ENCODE peak calls at places on chromosomes 1 and 21, in seven cellular contexts. One of them, this sample, is unnamed.

GRCh38 chr1:53366901-53367502 is 39.1 kb upstream of the LRP8 start:
- DNase-seq in NCI-H1930: no peak
- DNase-seq in islet precursor cell: peak; percentile 38
- DNase-seq in activated CD4-positive, alpha-beta T cell treated with anti-CD3 and anti-CD28 coated beads, Interleukin-2, amount 10 ng/mL, durations not matched to agents 7 days and 5 days: no peak
- DNase-seq in stimulated activated CD4-positive, alpha-beta T cell treated with anti-CD3 and anti-CD28 coated beads, Interleukin-15, amount 100 ng/mL, for 24 hours: no peak
- DNase-seq in stimulated activated effector memory CD8-positive, alpha-beta T cell treated with anti-CD3 and anti-CD28 coated beads, Interleukin-12 subunit alpha, Interleukin-12 subunit beta, amount 100 ng/mL, for 72 hours: no peak
- DNase-seq in nucleus accumbens: no peak
- DNase-seq in this sample: no peak

GRCh38 chr1:170265234-170265633 is 119.5 kb downstream of the NTMT2 start:
- DNase-seq in islet precursor cell: no peak
- DNase-seq in stimulated activated CD4-positive, alpha-beta T cell treated with anti-CD3 and anti-CD28 coated beads, Interleukin-15, amount 100 ng/mL, for 24 hours: no peak
- DNase-seq in activated CD4-positive, alpha-beta T cell treated with anti-CD3 and anti-CD28 coated beads, Interleukin-2, amount 10 ng/mL, durations not matched to agents 7 days and 5 days: no peak
- DNase-seq in stimulated activated effector memory CD8-positive, alpha-beta T cell treated with anti-CD3 and anti-CD28 coated beads, Interleukin-12 subunit alpha, Interleukin-12 subunit beta, amount 100 ng/mL, for 72 hours: no peak
- DNase-seq in NCI-H1930: no peak
- DNase-seq in nucleus accumbens: no peak
- DNase-seq in this sample: no peak

GRCh38 chr1:70205076-70205436 is 323 bp downstream of the LRRC40 start:
- DNase-seq in nucleus accumbens: no peak
- DNase-seq in stimulated activated effector memory CD8-positive, alpha-beta T cell treated with anti-CD3 and anti-CD28 coated beads, Interleukin-12 subunit alpha, Interleukin-12 subunit beta, amount 100 ng/mL, for 72 hours: no peak
- DNase-seq in activated CD4-positive, alpha-beta T cell treated with anti-CD3 and anti-CD28 coated beads, Interleukin-2, amount 10 ng/mL, durations not matched to agents 7 days and 5 days: no peak
- DNase-seq in stimulated activated CD4-positive, alpha-beta T cell treated with anti-CD3 and anti-CD28 coated beads, Interleukin-15, amount 100 ng/mL, for 24 hours: no peak
- DNase-seq in islet precursor cell: no peak
- DNase-seq in NCI-H1930: no peak
- DNase-seq in this sample: no peak

GRCh38 chr1:47843059-47843458 is 154.1 kb downstream of the TRABD2B start:
- DNase-seq in activated CD4-positive, alpha-beta T cell treated with anti-CD3 and anti-CD28 coated beads, Interleukin-2, amount 10 ng/mL, durations not matched to agents 7 days and 5 days: no peak
- DNase-seq in islet precursor cell: no peak
- DNase-seq in nucleus accumbens: no peak
- DNase-seq in stimulated activated effector memory CD8-positive, alpha-beta T cell treated with anti-CD3 and anti-CD28 coated beads, Interleukin-12 subunit alpha, Interleukin-12 subunit beta, amount 100 ng/mL, for 72 hours: no peak
- DNase-seq in stimulated activated CD4-positive, alpha-beta T cell treated with anti-CD3 and anti-CD28 coated beads, Interleukin-15, amount 100 ng/mL, for 24 hours: no peak
- DNase-seq in NCI-H1930: no peak
- DNase-seq in this sample: no peak

GRCh38 chr21:46569071-46569470 is 35.8 kb downstream of the S100B start:
- DNase-seq in stimulated activated CD4-positive, alpha-beta T cell treated with anti-CD3 and anti-CD28 coated beads, Interleukin-15, amount 100 ng/mL, for 24 hours: no peak
- DNase-seq in NCI-H1930: no peak
- DNase-seq in activated CD4-positive, alpha-beta T cell treated with anti-CD3 and anti-CD28 coated beads, Interleukin-2, amount 10 ng/mL, durations not matched to agents 7 days and 5 days: no peak
- DNase-seq in islet precursor cell: no peak
- DNase-seq in nucleus accumbens: no peak
- DNase-seq in stimulated activated effector memory CD8-positive, alpha-beta T cell treated with anti-CD3 and anti-CD28 coated beads, Interleukin-12 subunit alpha, Interleukin-12 subunit beta, amount 100 ng/mL, for 72 hours: no peak
- DNase-seq in this sample: no peak

GRCh38 chr1:165697491-165697880 is 876 bp downstream of the ALDH9A1 start:
- DNase-seq in nucleus accumbens: no peak
- DNase-seq in activated CD4-positive, alpha-beta T cell treated with anti-CD3 and anti-CD28 coated beads, Interleukin-2, amount 10 ng/mL, durations not matched to agents 7 days and 5 days: no peak
- DNase-seq in stimulated activated CD4-positive, alpha-beta T cell treated with anti-CD3 and anti-CD28 coated beads, Interleukin-15, amount 100 ng/mL, for 24 hours: no peak
- DNase-seq in stimulated activated effector memory CD8-positive, alpha-beta T cell treated with anti-CD3 and anti-CD28 coated beads, Interleukin-12 subunit alpha, Interleukin-12 subunit beta, amount 100 ng/mL, for 72 hours: no peak
- DNase-seq in NCI-H1930: no peak
- DNase-seq in islet precursor cell: no peak
- DNase-seq in this sample: no peak

GRCh38 chr1:75765697-75766355 is 20.2 kb upstream of the RABGGTB start:
- DNase-seq in stimulated activated effector memory CD8-positive, alpha-beta T cell treated with anti-CD3 and anti-CD28 coated beads, Interleukin-12 subunit alpha, Interleukin-12 subunit beta, amount 100 ng/mL, for 72 hours: no peak
- DNase-seq in nucleus accumbens: no peak
- DNase-seq in activated CD4-positive, alpha-beta T cell treated with anti-CD3 and anti-CD28 coated beads, Interleukin-2, amount 10 ng/mL, durations not matched to agents 7 days and 5 days: no peak
- DNase-seq in NCI-H1930: no peak
- DNase-seq in stimulated activated CD4-positive, alpha-beta T cell treated with anti-CD3 and anti-CD28 coated beads, Interleukin-15, amount 100 ng/mL, for 24 hours: no peak
- DNase-seq in islet precursor cell: no peak
- DNase-seq in this sample: no peak

GRCh38 chr1:93878501-93878888 is 511 bp downstream of the DNTTIP2 start:
- DNase-seq in activated CD4-positive, alpha-beta T cell treated with anti-CD3 and anti-CD28 coated beads, Interleukin-2, amount 10 ng/mL, durations not matched to agents 7 days and 5 days: peak; percentile 56
- DNase-seq in stimulated activated effector memory CD8-positive, alpha-beta T cell treated with anti-CD3 and anti-CD28 coated beads, Interleukin-12 subunit alpha, Interleukin-12 subunit beta, amount 100 ng/mL, for 72 hours: peak; percentile 79
- DNase-seq in stimulated activated CD4-positive, alpha-beta T cell treated with anti-CD3 and anti-CD28 coated beads, Interleukin-15, amount 100 ng/mL, for 24 hours: peak; percentile 76
- DNase-seq in NCI-H1930: no peak
- DNase-seq in islet precursor cell: peak; percentile 58
- DNase-seq in nucleus accumbens: no peak
- DNase-seq in this sample: no peak

GRCh38 chr1:109838838-109839240 is 71.8 kb upstream of the CSF1 start:
- DNase-seq in activated CD4-positive, alpha-beta T cell treated with anti-CD3 and anti-CD28 coated beads, Interleukin-2, amount 10 ng/mL, durations not matched to agents 7 days and 5 days: no peak
- DNase-seq in stimulated activated CD4-positive, alpha-beta T cell treated with anti-CD3 and anti-CD28 coated beads, Interleukin-15, amount 100 ng/mL, for 24 hours: no peak
- DNase-seq in stimulated activated effector memory CD8-positive, alpha-beta T cell treated with anti-CD3 and anti-CD28 coated beads, Interleukin-12 subunit alpha, Interleukin-12 subunit beta, amount 100 ng/mL, for 72 hours: no peak
- DNase-seq in nucleus accumbens: no peak
- DNase-seq in islet precursor cell: peak; percentile 72
- DNase-seq in NCI-H1930: no peak
- DNase-seq in this sample: no peak

GRCh38 chr1:147337040-147337439 is 94.6 kb downstream of the CHD1L start:
- DNase-seq in stimulated activated CD4-positive, alpha-beta T cell treated with anti-CD3 and anti-CD28 coated beads, Interleukin-15, amount 100 ng/mL, for 24 hours: no peak
- DNase-seq in stimulated activated effector memory CD8-positive, alpha-beta T cell treated with anti-CD3 and anti-CD28 coated beads, Interleukin-12 subunit alpha, Interleukin-12 subunit beta, amount 100 ng/mL, for 72 hours: no peak
- DNase-seq in nucleus accumbens: no peak
- DNase-seq in NCI-H1930: no peak
- DNase-seq in activated CD4-positive, alpha-beta T cell treated with anti-CD3 and anti-CD28 coated beads, Interleukin-2, amount 10 ng/mL, durations not matched to agents 7 days and 5 days: no peak
- DNase-seq in islet precursor cell: no peak
- DNase-seq in this sample: no peak

GRCh38 chr1:44576456-44577150 is 97.7 kb downstream of the TMEM53 start:
- DNase-seq in stimulated activated effector memory CD8-positive, alpha-beta T cell treated with anti-CD3 and anti-CD28 coated beads, Interleukin-12 subunit alpha, Interleukin-12 subunit beta, amount 100 ng/mL, for 72 hours: no peak
- DNase-seq in activated CD4-positive, alpha-beta T cell treated with anti-CD3 and anti-CD28 coated beads, Interleukin-2, amount 10 ng/mL, durations not matched to agents 7 days and 5 days: no peak
- DNase-seq in islet precursor cell: no peak
- DNase-seq in NCI-H1930: no peak
- DNase-seq in nucleus accumbens: peak; percentile 32
- DNase-seq in stimulated activated CD4-positive, alpha-beta T cell treated with anti-CD3 and anti-CD28 coated beads, Interleukin-15, amount 100 ng/mL, for 24 hours: no peak
- DNase-seq in this sample: no peak

GRCh38 chr21:45990049-45990711 is 8.6 kb downstream of the COL6A1 start:
- DNase-seq in NCI-H1930: no peak
- DNase-seq in nucleus accumbens: no peak
- DNase-seq in stimulated activated effector memory CD8-positive, alpha-beta T cell treated with anti-CD3 and anti-CD28 coated beads, Interleukin-12 subunit alpha, Interleukin-12 subunit beta, amount 100 ng/mL, for 72 hours: no peak
- DNase-seq in activated CD4-positive, alpha-beta T cell treated with anti-CD3 and anti-CD28 coated beads, Interleukin-2, amount 10 ng/mL, durations not matched to agents 7 days and 5 days: no peak
- DNase-seq in stimulated activated CD4-positive, alpha-beta T cell treated with anti-CD3 and anti-CD28 coated beads, Interleukin-15, amount 100 ng/mL, for 24 hours: no peak
- DNase-seq in islet precursor cell: no peak
- DNase-seq in this sample: no peak

GRCh38 chr1:3355894-3356826 is 98.3 kb upstream of the ARHGEF16 start:
- DNase-seq in islet precursor cell: no peak
- DNase-seq in stimulated activated effector memory CD8-positive, alpha-beta T cell treated with anti-CD3 and anti-CD28 coated beads, Interleukin-12 subunit alpha, Interleukin-12 subunit beta, amount 100 ng/mL, for 72 hours: no peak
- DNase-seq in nucleus accumbens: no peak
- DNase-seq in stimulated activated CD4-positive, alpha-beta T cell treated with anti-CD3 and anti-CD28 coated beads, Interleukin-15, amount 100 ng/mL, for 24 hours: no peak
- DNase-seq in NCI-H1930: no peak
- DNase-seq in activated CD4-positive, alpha-beta T cell treated with anti-CD3 and anti-CD28 coated beads, Interleukin-2, amount 10 ng/mL, durations not matched to agents 7 days and 5 days: no peak
- DNase-seq in this sample: no peak

GRCh38 chr21:45880097-45881068 is 101.2 kb upstream of the COL6A1 start:
- DNase-seq in activated CD4-positive, alpha-beta T cell treated with anti-CD3 and anti-CD28 coated beads, Interleukin-2, amount 10 ng/mL, durations not matched to agents 7 days and 5 days: peak; percentile 81
- DNase-seq in NCI-H1930: peak; percentile 61
- DNase-seq in stimulated activated CD4-positive, alpha-beta T cell treated with anti-CD3 and anti-CD28 coated beads, Interleukin-15, amount 100 ng/mL, for 24 hours: peak; percentile 88
- DNase-seq in nucleus accumbens: peak; percentile 19
- DNase-seq in stimulated activated effector memory CD8-positive, alpha-beta T cell treated with anti-CD3 and anti-CD28 coated beads, Interleukin-12 subunit alpha, Interleukin-12 subunit beta, amount 100 ng/mL, for 72 hours: peak; percentile 81
- DNase-seq in islet precursor cell: peak; percentile 82
- DNase-seq in this sample: no peak

GRCh38 chr1:172699111-172699510 is 40.2 kb downstream of the FASLG start:
- DNase-seq in islet precursor cell: peak; percentile 71
- DNase-seq in stimulated activated effector memory CD8-positive, alpha-beta T cell treated with anti-CD3 and anti-CD28 coated beads, Interleukin-12 subunit alpha, Interleukin-12 subunit beta, amount 100 ng/mL, for 72 hours: peak; percentile 77
- DNase-seq in nucleus accumbens: no peak
- DNase-seq in activated CD4-positive, alpha-beta T cell treated with anti-CD3 and anti-CD28 coated beads, Interleukin-2, amount 10 ng/mL, durations not matched to agents 7 days and 5 days: peak; percentile 83
- DNase-seq in NCI-H1930: no peak
- DNase-seq in stimulated activated CD4-positive, alpha-beta T cell treated with anti-CD3 and anti-CD28 coated beads, Interleukin-15, amount 100 ng/mL, for 24 hours: peak; percentile 81
- DNase-seq in this sample: no peak

GRCh38 chr1:93631626-93632365 is 49.8 kb downstream of the BCAR3 start:
- DNase-seq in activated CD4-positive, alpha-beta T cell treated with anti-CD3 and anti-CD28 coated beads, Interleukin-2, amount 10 ng/mL, durations not matched to agents 7 days and 5 days: no peak
- DNase-seq in stimulated activated effector memory CD8-positive, alpha-beta T cell treated with anti-CD3 and anti-CD28 coated beads, Interleukin-12 subunit alpha, Interleukin-12 subunit beta, amount 100 ng/mL, for 72 hours: no peak
- DNase-seq in nucleus accumbens: no peak
- DNase-seq in stimulated activated CD4-positive, alpha-beta T cell treated with anti-CD3 and anti-CD28 coated beads, Interleukin-15, amount 100 ng/mL, for 24 hours: no peak
- DNase-seq in NCI-H1930: no peak
- DNase-seq in islet precursor cell: no peak
- DNase-seq in this sample: no peak

GRCh38 chr21:32256226-32256625 is 22.6 kb downstream of the MIS18A start:
- DNase-seq in activated CD4-positive, alpha-beta T cell treated with anti-CD3 and anti-CD28 coated beads, Interleukin-2, amount 10 ng/mL, durations not matched to agents 7 days and 5 days: no peak
- DNase-seq in stimulated activated effector memory CD8-positive, alpha-beta T cell treated with anti-CD3 and anti-CD28 coated beads, Interleukin-12 subunit alpha, Interleukin-12 subunit beta, amount 100 ng/mL, for 72 hours: no peak
- DNase-seq in islet precursor cell: no peak
- DNase-seq in nucleus accumbens: no peak
- DNase-seq in NCI-H1930: no peak
- DNase-seq in stimulated activated CD4-positive, alpha-beta T cell treated with anti-CD3 and anti-CD28 coated beads, Interleukin-15, amount 100 ng/mL, for 24 hours: no peak
- DNase-seq in this sample: no peak

GRCh38 chr1:224357626-224358124 is 996 bp downstream of the CNIH4 start:
- DNase-seq in activated CD4-positive, alpha-beta T cell treated with anti-CD3 and anti-CD28 coated beads, Interleukin-2, amount 10 ng/mL, durations not matched to agents 7 days and 5 days: no peak
- DNase-seq in islet precursor cell: no peak
- DNase-seq in stimulated activated effector memory CD8-positive, alpha-beta T cell treated with anti-CD3 and anti-CD28 coated beads, Interleukin-12 subunit alpha, Interleukin-12 subunit beta, amount 100 ng/mL, for 72 hours: no peak
- DNase-seq in NCI-H1930: no peak
- DNase-seq in stimulated activated CD4-positive, alpha-beta T cell treated with anti-CD3 and anti-CD28 coated beads, Interleukin-15, amount 100 ng/mL, for 24 hours: no peak
- DNase-seq in nucleus accumbens: no peak
- DNase-seq in this sample: no peak

GRCh38 chr1:88867743-88868521 is 23.4 kb downstream of the GTF2B start:
- DNase-seq in stimulated activated CD4-positive, alpha-beta T cell treated with anti-CD3 and anti-CD28 coated beads, Interleukin-15, amount 100 ng/mL, for 24 hours: no peak
- DNase-seq in nucleus accumbens: no peak
- DNase-seq in NCI-H1930: no peak
- DNase-seq in islet precursor cell: no peak
- DNase-seq in stimulated activated effector memory CD8-positive, alpha-beta T cell treated with anti-CD3 and anti-CD28 coated beads, Interleukin-12 subunit alpha, Interleukin-12 subunit beta, amount 100 ng/mL, for 72 hours: no peak
- DNase-seq in activated CD4-positive, alpha-beta T cell treated with anti-CD3 and anti-CD28 coated beads, Interleukin-2, amount 10 ng/mL, durations not matched to agents 7 days and 5 days: no peak
- DNase-seq in this sample: no peak

GRCh38 chr1:4075436-4076225 is 175.6 kb upstream of the C1orf174 start:
- DNase-seq in NCI-H1930: no peak
- DNase-seq in stimulated activated CD4-positive, alpha-beta T cell treated with anti-CD3 and anti-CD28 coated beads, Interleukin-15, amount 100 ng/mL, for 24 hours: no peak
- DNase-seq in activated CD4-positive, alpha-beta T cell treated with anti-CD3 and anti-CD28 coated beads, Interleukin-2, amount 10 ng/mL, durations not matched to agents 7 days and 5 days: no peak
- DNase-seq in islet precursor cell: no peak
- DNase-seq in nucleus accumbens: no peak
- DNase-seq in stimulated activated effector memory CD8-positive, alpha-beta T cell treated with anti-CD3 and anti-CD28 coated beads, Interleukin-12 subunit alpha, Interleukin-12 subunit beta, amount 100 ng/mL, for 72 hours: no peak
- DNase-seq in this sample: no peak

GRCh38 chr1:25799758-25800537 is at the start of gene SELENON:
- DNase-seq in islet precursor cell: peak; percentile 88
- DNase-seq in stimulated activated CD4-positive, alpha-beta T cell treated with anti-CD3 and anti-CD28 coated beads, Interleukin-15, amount 100 ng/mL, for 24 hours: peak; percentile 59
- DNase-seq in stimulated activated effector memory CD8-positive, alpha-beta T cell treated with anti-CD3 and anti-CD28 coated beads, Interleukin-12 subunit alpha, Interleukin-12 subunit beta, amount 100 ng/mL, for 72 hours: peak; percentile 66
- DNase-seq in nucleus accumbens: no peak
- DNase-seq in NCI-H1930: peak; percentile 23
- DNase-seq in activated CD4-positive, alpha-beta T cell treated with anti-CD3 and anti-CD28 coated beads, Interleukin-2, amount 10 ng/mL, durations not matched to agents 7 days and 5 days: peak; percentile 44
- DNase-seq in this sample: no peak

GRCh38 chr21:34147835-34148804 is 74.7 kb downstream of the MRPS6 start:
- DNase-seq in NCI-H1930: no peak
- DNase-seq in stimulated activated CD4-positive, alpha-beta T cell treated with anti-CD3 and anti-CD28 coated beads, Interleukin-15, amount 100 ng/mL, for 24 hours: no peak
- DNase-seq in islet precursor cell: no peak
- DNase-seq in nucleus accumbens: no peak
- DNase-seq in stimulated activated effector memory CD8-positive, alpha-beta T cell treated with anti-CD3 and anti-CD28 coated beads, Interleukin-12 subunit alpha, Interleukin-12 subunit beta, amount 100 ng/mL, for 72 hours: no peak
- DNase-seq in activated CD4-positive, alpha-beta T cell treated with anti-CD3 and anti-CD28 coated beads, Interleukin-2, amount 10 ng/mL, durations not matched to agents 7 days and 5 days: no peak
- DNase-seq in this sample: no peak

GRCh38 chr1:99239690-99240089 is 24.6 kb upstream of the PLPPR4 start:
- DNase-seq in stimulated activated effector memory CD8-positive, alpha-beta T cell treated with anti-CD3 and anti-CD28 coated beads, Interleukin-12 subunit alpha, Interleukin-12 subunit beta, amount 100 ng/mL, for 72 hours: no peak
- DNase-seq in nucleus accumbens: no peak
- DNase-seq in islet precursor cell: peak; percentile 64
- DNase-seq in activated CD4-positive, alpha-beta T cell treated with anti-CD3 and anti-CD28 coated beads, Interleukin-2, amount 10 ng/mL, durations not matched to agents 7 days and 5 days: no peak
- DNase-seq in NCI-H1930: no peak
- DNase-seq in stimulated activated CD4-positive, alpha-beta T cell treated with anti-CD3 and anti-CD28 coated beads, Interleukin-15, amount 100 ng/mL, for 24 hours: no peak
- DNase-seq in this sample: no peak

GRCh38 chr1:46522184-46522968 is 29.1 kb downstream of the KNCN start:
- DNase-seq in nucleus accumbens: no peak
- DNase-seq in NCI-H1930: no peak
- DNase-seq in stimulated activated effector memory CD8-positive, alpha-beta T cell treated with anti-CD3 and anti-CD28 coated beads, Interleukin-12 subunit alpha, Interleukin-12 subunit beta, amount 100 ng/mL, for 72 hours: peak; percentile 83
- DNase-seq in activated CD4-positive, alpha-beta T cell treated with anti-CD3 and anti-CD28 coated beads, Interleukin-2, amount 10 ng/mL, durations not matched to agents 7 days and 5 days: no peak
- DNase-seq in stimulated activated CD4-positive, alpha-beta T cell treated with anti-CD3 and anti-CD28 coated beads, Interleukin-15, amount 100 ng/mL, for 24 hours: peak; percentile 57
- DNase-seq in islet precursor cell: no peak
- DNase-seq in this sample: no peak